ENCODE peak calls at places on chromosomes 13 and 19, in seven cellular contexts. One of them, this sample, is unnamed.

GRCh38 chr13:64154514-64154913 is 2738.9 kb upstream of the PCDH20 start:
- DNase-seq in transverse colon: no peak
- DNase-seq in Peyer's patch: no peak
- DNase-seq in HepG2: no peak
- DNase-seq in IMR-90: peak; percentile 40
- DNase-seq in stomach: no peak
- DNase-seq in tibial nerve: no peak
- DNase-seq in this sample: no peak

GRCh38 chr19:46660008-46660517 is 919 bp downstream of the DACT3 start:
- DNase-seq in transverse colon: no peak
- DNase-seq in Peyer's patch: no peak
- DNase-seq in HepG2: no peak
- DNase-seq in tibial nerve: no peak
- DNase-seq in IMR-90: no peak
- DNase-seq in stomach: no peak
- DNase-seq in this sample: peak; percentile 79

GRCh38 chr19:31448221-31448657 is 99.0 kb upstream of the TSHZ3 start:
- DNase-seq in transverse colon: peak; percentile 29
- DNase-seq in stomach: peak; percentile 26
- DNase-seq in IMR-90: peak; percentile 89
- DNase-seq in Peyer's patch: no peak
- DNase-seq in HepG2: no peak
- DNase-seq in tibial nerve: peak; percentile 15
- DNase-seq in this sample: no peak

GRCh38 chr13:102679449-102680132 is 15.3 kb downstream of the METTL21C start:
- DNase-seq in IMR-90: no peak
- DNase-seq in HepG2: no peak
- DNase-seq in tibial nerve: no peak
- DNase-seq in stomach: no peak
- DNase-seq in transverse colon: peak; percentile 22
- DNase-seq in Peyer's patch: no peak
- DNase-seq in this sample: no peak

GRCh38 chr13:44068737-44069136 is 189.0 kb downstream of the LACC1 start:
- DNase-seq in HepG2: no peak
- DNase-seq in Peyer's patch: no peak
- DNase-seq in transverse colon: no peak
- DNase-seq in IMR-90: peak; percentile 86
- DNase-seq in tibial nerve: no peak
- DNase-seq in stomach: no peak
- DNase-seq in this sample: no peak

GRCh38 chr13:20425819-20426219 is 99.8 kb downstream of the CRYL1 start:
- DNase-seq in tibial nerve: no peak
- DNase-seq in transverse colon: no peak
- DNase-seq in IMR-90: no peak
- DNase-seq in stomach: no peak
- DNase-seq in HepG2: no peak
- DNase-seq in Peyer's patch: no peak
- DNase-seq in this sample: no peak

GRCh38 chr19:4817467-4818277 is 13.8 kb downstream of the TICAM1 start:
- DNase-seq in IMR-90: no peak
- DNase-seq in Peyer's patch: no peak
- DNase-seq in tibial nerve: no peak
- DNase-seq in stomach: peak; percentile 61
- DNase-seq in HepG2: no peak
- DNase-seq in transverse colon: no peak
- DNase-seq in this sample: no peak

GRCh38 chr19:3604987-3605343 is 1.7 kb downstream of the TBXA2R start:
- DNase-seq in stomach: no peak
- DNase-seq in transverse colon: no peak
- DNase-seq in IMR-90: no peak
- DNase-seq in HepG2: no peak
- DNase-seq in Peyer's patch: peak; percentile 33
- DNase-seq in tibial nerve: no peak
- DNase-seq in this sample: peak; percentile 84

GRCh38 chr19:36819130-36819630 is 19.0 kb downstream of the ZNF790 start:
- DNase-seq in stomach: no peak
- DNase-seq in IMR-90: no peak
- DNase-seq in transverse colon: no peak
- DNase-seq in tibial nerve: no peak
- DNase-seq in HepG2: no peak
- DNase-seq in Peyer's patch: no peak
- DNase-seq in this sample: no peak

GRCh38 chr19:16668176-16668575 is 7.2 kb downstream of the TMEM38A start:
- DNase-seq in transverse colon: no peak
- DNase-seq in IMR-90: no peak
- DNase-seq in tibial nerve: no peak
- DNase-seq in HepG2: no peak
- DNase-seq in stomach: no peak
- DNase-seq in Peyer's patch: no peak
- DNase-seq in this sample: no peak

GRCh38 chr19:2791876-2792275 is 6.6 kb downstream of the THOP1 start:
- DNase-seq in transverse colon: no peak
- DNase-seq in IMR-90: no peak
- DNase-seq in HepG2: no peak
- DNase-seq in stomach: no peak
- DNase-seq in tibial nerve: no peak
- DNase-seq in Peyer's patch: no peak
- DNase-seq in this sample: no peak

GRCh38 chr13:41050041-41050440 is 11.3 kb upstream of the WBP4 start:
- DNase-seq in HepG2: no peak
- DNase-seq in tibial nerve: no peak
- DNase-seq in stomach: no peak
- DNase-seq in transverse colon: no peak
- DNase-seq in Peyer's patch: no peak
- DNase-seq in IMR-90: no peak
- DNase-seq in this sample: no peak

GRCh38 chr13:21884965-21885567 is 214.2 kb downstream of the FGF9 start:
- DNase-seq in HepG2: no peak
- DNase-seq in stomach: no peak
- DNase-seq in transverse colon: no peak
- DNase-seq in IMR-90: no peak
- DNase-seq in tibial nerve: no peak
- DNase-seq in Peyer's patch: no peak
- DNase-seq in this sample: no peak

GRCh38 chr19:7515091-7515470 is 822 bp upstream of the ZNF358 start:
- DNase-seq in tibial nerve: no peak
- DNase-seq in HepG2: no peak
- DNase-seq in transverse colon: peak; percentile 54
- DNase-seq in stomach: peak; percentile 43
- DNase-seq in Peyer's patch: no peak
- DNase-seq in IMR-90: peak; percentile 66
- DNase-seq in this sample: no peak

GRCh38 chr13:70424428-70424827 is 316.2 kb upstream of the KLHL1 start:
- DNase-seq in IMR-90: no peak
- DNase-seq in tibial nerve: no peak
- DNase-seq in Peyer's patch: no peak
- DNase-seq in stomach: peak; percentile 45
- DNase-seq in HepG2: no peak
- DNase-seq in transverse colon: no peak
- DNase-seq in this sample: no peak

GRCh38 chr19:44747739-44748425 is 626 bp upstream of the BCL3 start:
- DNase-seq in Peyer's patch: no peak
- DNase-seq in transverse colon: peak; percentile 84
- DNase-seq in tibial nerve: no peak
- DNase-seq in stomach: peak; percentile 69
- DNase-seq in IMR-90: peak; percentile 61
- DNase-seq in HepG2: peak; percentile 50
- DNase-seq in this sample: peak; percentile 91

GRCh38 chr19:10553087-10553667 is 9.5 kb downstream of the ATG4D start:
- DNase-seq in transverse colon: no peak
- DNase-seq in HepG2: no peak
- DNase-seq in tibial nerve: no peak
- DNase-seq in stomach: no peak
- DNase-seq in IMR-90: no peak
- DNase-seq in Peyer's patch: no peak
- DNase-seq in this sample: peak; percentile 79

GRCh38 chr19:10552596-10553053 is 8.9 kb downstream of the ATG4D start:
- DNase-seq in transverse colon: no peak
- DNase-seq in IMR-90: no peak
- DNase-seq in stomach: no peak
- DNase-seq in tibial nerve: no peak
- DNase-seq in Peyer's patch: no peak
- DNase-seq in HepG2: no peak
- DNase-seq in this sample: no peak

GRCh38 chr19:10549733-10550132 is 6.0 kb downstream of the ATG4D start:
- DNase-seq in IMR-90: no peak
- DNase-seq in transverse colon: no peak
- DNase-seq in stomach: no peak
- DNase-seq in HepG2: no peak
- DNase-seq in tibial nerve: no peak
- DNase-seq in Peyer's patch: no peak
- DNase-seq in this sample: no peak

GRCh38 chr19:10550336-10550735 is 6.6 kb downstream of the ATG4D start:
- DNase-seq in HepG2: no peak
- DNase-seq in stomach: no peak
- DNase-seq in transverse colon: no peak
- DNase-seq in tibial nerve: no peak
- DNase-seq in IMR-90: no peak
- DNase-seq in Peyer's patch: no peak
- DNase-seq in this sample: no peak

GRCh38 chr19:10551698-10552301 is 8.1 kb downstream of the ATG4D start:
- DNase-seq in IMR-90: no peak
- DNase-seq in Peyer's patch: no peak
- DNase-seq in stomach: peak; percentile 32
- DNase-seq in tibial nerve: no peak
- DNase-seq in HepG2: no peak
- DNase-seq in transverse colon: peak; percentile 46
- DNase-seq in this sample: no peak
- TF ChIP-seq CTCF in IMR-90: peak; percentile 25
- TF ChIP-seq CTCF in Peyer's patch: no peak
- TF ChIP-seq CTCF in stomach: no peak
- TF ChIP-seq CTCF in tibial nerve: no peak
- TF ChIP-seq CTCF in HepG2: peak; percentile 38
- TF ChIP-seq CTCF in transverse colon: no peak
- TF ChIP-seq CTCF in this sample: no peak

DNA sequence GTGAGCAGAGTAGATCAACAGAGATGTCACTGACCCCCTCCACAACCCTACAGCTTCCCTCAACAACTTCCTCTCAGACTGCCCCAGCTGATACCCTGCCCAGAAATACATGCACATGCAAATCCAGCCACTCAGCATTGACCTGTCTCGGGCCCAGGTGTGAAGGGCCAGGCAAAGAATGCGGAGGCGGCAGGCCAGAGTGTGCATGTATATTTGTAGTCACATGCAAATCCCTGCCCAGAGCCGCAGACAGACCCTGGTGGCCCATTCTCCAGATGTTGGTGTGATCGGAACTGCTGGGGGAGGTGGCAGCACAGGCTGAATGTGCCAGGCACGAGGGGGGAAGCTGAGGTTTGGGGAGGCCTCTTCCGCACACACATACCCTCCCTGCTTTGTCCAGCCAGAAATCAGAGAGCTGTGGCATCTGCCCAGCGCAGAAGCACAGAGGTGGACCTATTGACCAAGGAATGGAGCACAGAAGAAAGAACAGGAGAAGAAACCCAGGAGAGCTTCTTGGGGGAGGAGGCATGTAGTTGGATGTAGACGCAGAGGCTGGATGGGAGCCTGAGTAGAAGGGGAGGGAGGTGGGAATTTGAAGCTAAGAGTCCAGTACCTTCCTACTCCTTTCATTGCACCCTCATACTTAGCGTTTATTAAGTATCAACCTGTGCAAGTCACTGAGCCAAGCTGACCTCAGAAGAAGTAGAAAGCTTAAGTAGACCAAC is 14.4 kb downstream of the MEF2B start:
- DNase-seq in transverse colon: peak; percentile 69
- DNase-seq in HepG2: no peak
- DNase-seq in tibial nerve: no peak
- DNase-seq in IMR-90: no peak
- DNase-seq in stomach: peak; percentile 38
- DNase-seq in Peyer's patch: peak; percentile 85
- DNase-seq in this sample: no peak
- TF ChIP-seq POLR2A in transverse colon: no peak
- TF ChIP-seq POLR2A in HepG2: no peak
- TF ChIP-seq POLR2A in tibial nerve: no peak
- TF ChIP-seq POLR2A in IMR-90: no peak
- TF ChIP-seq POLR2A in stomach: no peak
- TF ChIP-seq POLR2A in Peyer's patch: no peak
- TF ChIP-seq POLR2A in this sample: no peak

DNA sequence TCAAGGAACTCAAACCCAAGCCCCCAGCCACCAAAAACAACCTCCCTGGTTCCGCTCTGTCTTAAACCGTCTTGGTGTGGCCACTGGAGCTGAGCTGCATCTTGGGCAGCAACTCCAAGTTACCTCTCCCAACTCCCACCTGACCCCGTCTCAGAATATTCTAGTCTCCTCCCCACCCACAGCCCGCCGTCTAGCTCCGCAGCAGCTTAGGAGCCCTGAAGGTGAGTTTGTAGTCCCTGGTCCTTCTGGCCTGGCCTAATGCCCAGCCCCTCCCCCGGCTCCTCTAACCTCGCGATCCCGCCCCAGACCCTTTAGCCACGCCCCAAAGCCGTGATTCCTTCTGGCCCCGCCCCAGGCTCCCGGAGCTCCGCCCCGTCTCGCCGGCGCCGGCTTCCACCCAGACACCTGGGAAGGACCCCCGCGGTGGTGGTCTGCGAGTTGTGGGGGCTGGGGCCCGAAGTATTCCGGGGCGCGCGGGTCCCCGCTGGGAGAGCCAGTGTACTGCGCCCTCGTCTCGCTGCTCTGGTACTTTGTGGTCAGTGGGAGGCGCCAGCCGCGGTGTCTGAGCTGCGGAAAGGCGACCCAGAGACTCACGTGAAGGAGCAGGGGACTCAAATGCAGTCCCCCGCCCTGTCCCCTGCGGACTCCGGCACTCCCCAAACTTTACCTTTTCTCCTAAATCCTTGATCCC is 2.5 kb upstream of the LHB start:
- DNase-seq in stomach: peak; percentile 83
- DNase-seq in Peyer's patch: peak; percentile 71
- DNase-seq in HepG2: peak; percentile 67
- DNase-seq in IMR-90: peak; percentile 17
- DNase-seq in transverse colon: peak; percentile 84
- DNase-seq in tibial nerve: no peak
- DNase-seq in this sample: peak; percentile 88
- TF ChIP-seq CTCF in stomach: no peak
- TF ChIP-seq CTCF in Peyer's patch: no peak
- TF ChIP-seq CTCF in HepG2: peak; percentile 52
- TF ChIP-seq CTCF in IMR-90: peak; percentile 27
- TF ChIP-seq CTCF in transverse colon: no peak
- TF ChIP-seq CTCF in tibial nerve: no peak
- TF ChIP-seq CTCF in this sample: no peak

DNA sequence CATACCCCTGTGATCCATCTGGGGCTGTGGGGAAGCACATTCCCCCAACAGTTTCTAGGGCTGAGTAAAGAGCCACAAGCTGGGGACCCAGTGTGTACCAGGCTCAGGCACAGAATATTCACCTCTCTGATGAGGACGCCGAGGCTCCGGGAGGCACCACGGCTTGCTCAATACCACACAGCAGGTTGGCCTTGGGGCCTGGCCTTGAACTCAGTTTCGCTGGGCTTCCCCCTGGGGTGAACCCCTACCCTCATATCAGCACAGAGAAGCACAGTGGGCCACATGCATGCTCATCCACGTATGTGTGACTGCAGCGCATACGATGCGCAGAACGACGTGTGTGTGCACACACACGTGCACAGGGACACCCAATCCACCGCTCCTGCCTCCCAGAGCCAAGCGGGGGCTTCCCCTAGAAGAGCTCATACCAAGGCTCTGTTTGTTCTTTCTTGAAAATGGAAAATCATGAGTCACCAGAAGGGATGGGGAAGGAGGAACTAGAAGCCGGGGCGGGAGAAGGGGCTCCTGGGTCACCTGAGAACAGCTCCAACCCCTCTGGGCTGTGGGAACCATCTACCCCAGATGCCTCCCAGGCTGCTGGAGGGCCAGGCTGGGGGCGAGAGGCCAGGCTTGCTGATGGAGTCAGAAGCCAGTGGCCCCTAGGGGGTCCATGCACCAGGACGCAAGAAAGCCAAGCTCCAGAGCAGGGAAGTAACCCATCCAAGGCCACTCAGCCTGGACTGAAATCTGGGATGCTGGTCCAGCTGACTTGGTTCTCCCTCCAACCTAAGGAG is 4.9 kb upstream of the PDE4C start:
- DNase-seq in HepG2: no peak
- DNase-seq in IMR-90: no peak
- DNase-seq in tibial nerve: no peak
- DNase-seq in stomach: no peak
- DNase-seq in Peyer's patch: no peak
- DNase-seq in transverse colon: no peak
- DNase-seq in this sample: no peak
- TF ChIP-seq POLR2A in HepG2: no peak
- TF ChIP-seq POLR2A in IMR-90: no peak
- TF ChIP-seq POLR2A in tibial nerve: no peak
- TF ChIP-seq POLR2A in stomach: no peak
- TF ChIP-seq POLR2A in Peyer's patch: no peak
- TF ChIP-seq POLR2A in transverse colon: no peak
- TF ChIP-seq POLR2A in this sample: no peak